ENCODE peak calls at places on chromosomes 12 and 14, in seven cellular contexts. I is cardiac muscle cell, Z is omental fat pad, Q is foreskin keratinocyte, D is foreskin fibroblast, Y is PC-3, W is stomach. K is an unnamed sample.

GRCh38 chr14:105087308-105087962 is 22.2 kb upstream of the GPR132 start:
- DNase-seq in I (peak), Z (no peak), Q (peak), D (peak), Y (peak), W (peak), K (no peak)

GRCh38 chr12:53623526-53623925 is 2.7 kb downstream of the ATF7 start:
- DNase-seq in I (peak), Z (no peak), Q (peak), D (peak), Y (no peak), W (no peak), K (no peak)

GRCh38 chr12:94740601-94741362 is 90.4 kb upstream of the TMCC3 start:
- DNase-seq in I (no peak), Z (no peak), Q (no peak), D (no peak), Y (no peak), W (no peak), K (no peak)

GRCh38 chr14:34711808-34712712 is 2.3 kb downstream of the CFL2 start:
- DNase-seq in I (no peak), Z (no peak), Q (no peak), D (peak), Y (no peak), W (no peak), K (no peak)

GRCh38 chr14:102238131-102238530 is 66.8 kb downstream of the MOK start:
- DNase-seq in I (no peak), Z (no peak), Q (no peak), D (no peak), Y (peak), W (no peak), K (no peak)

GRCh38 chr14:50319721-50320120 is 7.6 kb downstream of the DMAC2L start:
- DNase-seq in I (no peak), Z (no peak), Q (no peak), D (peak), Y (peak), W (no peak), K (no peak)

GRCh38 chr14:103194256-103195045 is 71.2 kb downstream of the TNFAIP2 start:
- DNase-seq in I (peak), Z (no peak), Q (peak), D (peak), Y (peak), W (no peak), K (peak)

GRCh38 chr14:69170848-69171247 is 17.9 kb upstream of the DCAF5 start:
- DNase-seq in I (no peak), Z (no peak), Q (peak), D (peak), Y (peak), W (no peak), K (no peak)

GRCh38 chr12:71011261-71011660 is 90.7 kb upstream of the PTPRR start:
- DNase-seq in I (peak), Z (no peak), Q (peak), D (peak), Y (peak), W (no peak), K (no peak)

GRCh38 chr12:21223930-21224329 is 92.9 kb downstream of the SLCO1B1 start:
- DNase-seq in I (no peak), Z (no peak), Q (no peak), D (no peak), Y (no peak), W (no peak), K (no peak)

GRCh38 chr12:27616356-27617150 is 79.7 kb upstream of the REP15 start:
- DNase-seq in I (peak), Z (no peak), Q (peak), D (peak), Y (peak), W (no peak), K (no peak)

GRCh38 chr12:130162267-130162666 is at the start of gene FZD10:
- DNase-seq in I (peak), Z (peak), Q (peak), D (peak), Y (no peak), W (no peak), K (no peak)

DNA sequence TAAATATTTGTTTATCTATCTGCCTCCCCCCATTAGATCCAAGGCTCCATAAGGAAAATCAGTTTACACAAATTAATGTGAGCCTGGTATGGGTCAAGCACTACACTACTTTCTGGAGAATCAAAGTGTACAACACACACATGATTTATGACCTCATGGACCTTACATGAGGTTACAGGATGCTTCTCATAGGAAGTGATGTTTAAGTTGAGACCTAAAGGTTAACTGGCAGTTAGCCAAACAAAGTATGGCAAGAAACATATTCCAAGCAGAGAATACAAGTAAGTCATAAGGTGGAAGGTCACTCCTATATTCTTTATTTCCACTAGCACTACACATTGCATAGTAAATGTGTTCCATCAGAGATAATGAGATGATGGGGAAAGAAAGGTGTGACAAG is 39.2 kb downstream of the OSBPL8 start:
- DNase-seq in I (no peak), Z (no peak), Q (no peak), D (peak), Y (no peak), W (no peak), K (no peak)
- TF ChIP-seq CTCF in I (no peak), Z (no peak), Q (no peak), D (no peak), Y (no peak), W (no peak), K (no peak)

DNA sequence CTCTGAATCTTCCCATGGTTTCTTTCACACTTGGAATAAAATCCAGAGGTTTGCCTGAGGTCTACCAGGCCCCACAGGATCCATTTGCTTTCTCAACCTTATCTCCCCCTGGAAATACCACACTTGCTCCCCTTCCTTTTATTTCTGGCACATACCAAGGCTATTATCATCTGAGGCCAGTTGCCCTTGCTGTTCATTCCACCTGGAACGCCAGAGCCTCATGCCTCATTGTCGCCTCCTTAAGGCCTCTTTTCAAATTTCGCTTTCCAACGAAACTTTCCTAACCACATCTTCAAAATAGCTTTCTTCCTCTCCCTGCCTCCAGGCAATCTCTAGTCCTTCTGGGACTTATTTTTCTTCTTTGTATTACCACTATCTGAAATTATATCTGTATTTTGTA is 11.2 kb upstream of the LRIG3 start:
- DNase-seq in I (no peak), Z (no peak), Q (no peak), D (no peak), Y (no peak), W (no peak), K (no peak)
- TF ChIP-seq CTCF in I (no peak), Z (no peak), Q (peak), D (no peak), Y (peak), W (no peak), K (no peak)

GRCh38 chr14:63493246-63493645 is 49.9 kb downstream of the PPP2R5E start:
- DNase-seq in I (peak), Z (no peak), Q (peak), D (peak), Y (peak), W (no peak), K (no peak)
- TF ChIP-seq CTCF in I (peak), Z (no peak), Q (peak), D (peak), Y (peak), W (no peak), K (peak)

GRCh38 chr14:100419856-100420255 is 96.7 kb downstream of the SLC25A47 start:
- DNase-seq in I (no peak), Z (no peak), Q (no peak), D (no peak), Y (no peak), W (no peak), K (no peak)

GRCh38 chr14:100416081-100416480 is 92.9 kb downstream of the SLC25A47 start:
- DNase-seq in I (no peak), Z (no peak), Q (no peak), D (no peak), Y (no peak), W (no peak), K (no peak)

GRCh38 chr14:100415226-100415625 is 92.1 kb downstream of the SLC25A47 start:
- DNase-seq in I (no peak), Z (no peak), Q (no peak), D (no peak), Y (no peak), W (no peak), K (no peak)

GRCh38 chr14:100416921-100417451 is 93.8 kb downstream of the SLC25A47 start:
- DNase-seq in I (no peak), Z (no peak), Q (peak), D (peak), Y (peak), W (no peak), K (peak)

DNA sequence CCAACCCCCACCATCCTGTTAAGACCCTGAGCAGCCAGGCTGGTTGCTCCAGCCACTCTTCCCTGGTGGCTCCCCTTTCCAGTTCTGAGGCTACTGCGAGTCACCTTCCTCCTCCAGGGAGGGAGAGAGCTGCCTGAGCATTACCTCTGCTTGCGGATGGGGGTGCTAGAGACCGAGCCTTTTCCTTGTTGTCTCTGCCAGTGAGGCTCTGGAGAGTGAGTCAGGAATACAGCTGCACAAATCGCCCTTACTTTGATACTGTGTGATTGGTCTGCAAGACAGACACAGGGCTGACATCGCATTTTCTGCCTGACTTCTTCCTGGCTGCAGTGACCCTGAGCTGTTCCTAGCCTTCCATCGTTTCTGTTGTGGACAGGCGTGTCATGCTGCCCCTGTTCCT is 94.3 kb downstream of the SLC25A47 start:
- DNase-seq in I (peak), Z (no peak), Q (peak), D (peak), Y (peak), W (peak), K (peak)
- TF ChIP-seq CTCF in I (peak), Z (no peak), Q (peak), D (peak), Y (peak), W (peak), K (peak)